ENCODE peak calls at places on chromosome 5, in seven cellular contexts. R, A, Q, Y, E, P and H are unnamed samples. For H3K27me3 and H3K4me1, the result is how much of the 10 kb centered on the place peaks cover.

GRCh38 chr5:157473383-157474370 is 13.7 kb downstream of the NIPAL4 start:
- DNase-seq in R (no peak), A (no peak), Q (no peak), Y (no peak), E (no peak), P (no peak), H (no peak)

GRCh38 chr5:67283988-67284457 is 87.4 kb upstream of the CD180 start:
- DNase-seq in R (no peak), A (no peak), Q (no peak), Y (no peak), E (no peak), P (no peak), H (peak)

GRCh38 chr5:15620501-15620900 is 120.5 kb downstream of the FBXL7 start:
- DNase-seq in R (no peak), A (no peak), Q (no peak), Y (peak), E (no peak), P (no peak), H (no peak)

GRCh38 chr5:35852084-35852734 is 4.5 kb upstream of the IL7R start:
- DNase-seq in R (no peak), A (no peak), Q (no peak), Y (no peak), E (peak), P (no peak), H (no peak)

GRCh38 chr5:28301676-28302075 is 1263.3 kb upstream of the CDH9 start:
- DNase-seq in R (no peak), A (no peak), Q (peak), Y (no peak), E (no peak), P (no peak), H (no peak)

GRCh38 chr5:143554918-143555477 is 151.5 kb upstream of the NR3C1 start:
- DNase-seq in R (no peak), A (no peak), Q (no peak), Y (no peak), E (no peak), P (no peak), H (peak)

GRCh38 chr5:56625577-56625976 is 189.8 kb upstream of the MAP3K1 start:
- DNase-seq in R (no peak), A (no peak), Q (no peak), Y (no peak), E (no peak), P (no peak), H (no peak)

GRCh38 chr5:33284681-33285080 is 156.1 kb upstream of the TARS1 start:
- DNase-seq in R (no peak), A (no peak), Q (no peak), Y (no peak), E (no peak), P (no peak), H (no peak)

GRCh38 chr5:95916687-95917085 is 45.0 kb downstream of the ELL2 start:
- DNase-seq in R (no peak), A (no peak), Q (no peak), Y (no peak), E (no peak), P (no peak), H (no peak)

GRCh38 chr5:150296496-150296895 is 6.2 kb downstream of the ARSI start:
- DNase-seq in R (no peak), A (peak), Q (no peak), Y (no peak), E (no peak), P (no peak), H (no peak)

GRCh38 chr5:179373961-179374505 is 28.8 kb upstream of the ADAMTS2 start:
- DNase-seq in R (no peak), A (no peak), Q (no peak), Y (no peak), E (no peak), P (no peak), H (no peak)

GRCh38 chr5:101678494-101679193 is 617.4 kb downstream of the SLCO4C1 start:
- DNase-seq in R (peak), A (no peak), Q (peak), Y (peak), E (peak), P (peak), H (peak)

GRCh38 chr5:176444742-176445141 is 3.4 kb upstream of the FAF2 start:
- DNase-seq in R (no peak), A (no peak), Q (no peak), Y (no peak), E (no peak), P (no peak), H (no peak)

GRCh38 chr5:115685966-115686691 is 60.3 kb upstream of the TMED7 start:
- DNase-seq in R (no peak), A (no peak), Q (peak), Y (peak), E (no peak), P (no peak), H (peak)

GRCh38 chr5:35822541-35822940 is 34.1 kb upstream of the IL7R start:
- DNase-seq in R (peak), A (no peak), Q (no peak), Y (no peak), E (no peak), P (no peak), H (peak)

GRCh38 chr5:139482050-139482889 is at the start of gene STING1:
- DNase-seq in R (peak), A (peak), Q (no peak), Y (peak), E (peak), P (no peak), H (peak)

GRCh38 chr5:110727025-110727314 is 499 bp upstream of the TMEM232 start:
- DNase-seq in R (no peak), A (no peak), Q (no peak), Y (no peak), E (no peak), P (peak), H (peak)

GRCh38 chr5:16812911-16813310 is 123.2 kb downstream of the MYO10 start:
- DNase-seq in R (peak), A (no peak), Q (peak), Y (no peak), E (no peak), P (no peak), H (peak)

GRCh38 chr5:74934949-74935751 is 69.0 kb upstream of the FAM169A start:
- DNase-seq in R (no peak), A (no peak), Q (peak), Y (peak), E (no peak), P (peak), H (peak)

GRCh38 chr5:8070138-8070537 is 201.2 kb downstream of the MTRR start:
- DNase-seq in R (no peak), A (no peak), Q (no peak), Y (no peak), E (no peak), P (no peak), H (no peak)

GRCh38 chr5:150486402-150487198 is 21.3 kb upstream of the NDST1 start:
- DNase-seq in R (peak), A (peak), Q (peak), Y (peak), E (no peak), P (peak), H (no peak)

GRCh38 chr5:32109236-32109635 is 64.9 kb downstream of the GOLPH3 start:
- DNase-seq in R (no peak), A (no peak), Q (no peak), Y (no peak), E (no peak), P (no peak), H (no peak)

GRCh38 chr5:96058084-96058483 is 96.4 kb upstream of the ELL2 start:
- DNase-seq in R (no peak), A (no peak), Q (no peak), Y (no peak), E (no peak), P (peak), H (no peak)

GRCh38 chr5:36373527-36374086 is 71.9 kb upstream of the RANBP3L start:
- DNase-seq in R (peak), A (peak), Q (no peak), Y (peak), E (no peak), P (no peak), H (peak)

DNA sequence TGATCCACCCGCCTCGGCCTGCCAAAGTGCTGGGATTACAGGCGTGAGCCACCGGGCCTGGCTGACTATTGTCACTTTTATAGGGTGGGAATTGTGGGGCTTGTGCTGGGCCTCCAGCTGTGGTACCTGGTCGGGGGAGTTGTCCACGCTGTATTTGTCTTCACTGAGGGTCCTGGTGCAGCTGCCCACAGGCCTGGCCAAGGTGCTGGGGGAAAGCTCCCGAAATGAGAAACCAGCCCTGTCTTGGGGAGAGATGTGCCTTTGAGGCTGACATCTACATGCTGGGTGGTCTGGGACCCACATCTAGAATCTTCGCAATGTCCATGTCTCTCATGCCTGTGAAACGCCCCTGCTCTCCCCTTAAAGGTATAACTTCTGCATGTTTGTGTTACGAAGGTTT is 2.6 kb downstream of the EXOC3 start:
- DNase-seq in R (no peak), A (peak), Q (no peak), Y (peak), E (no peak), P (no peak), H (no peak)
- H3K27ac ChIP-seq in R (no peak), A (no peak), Q (no peak), Y (no peak), E (no peak), P (no peak), H (no peak)

DNA sequence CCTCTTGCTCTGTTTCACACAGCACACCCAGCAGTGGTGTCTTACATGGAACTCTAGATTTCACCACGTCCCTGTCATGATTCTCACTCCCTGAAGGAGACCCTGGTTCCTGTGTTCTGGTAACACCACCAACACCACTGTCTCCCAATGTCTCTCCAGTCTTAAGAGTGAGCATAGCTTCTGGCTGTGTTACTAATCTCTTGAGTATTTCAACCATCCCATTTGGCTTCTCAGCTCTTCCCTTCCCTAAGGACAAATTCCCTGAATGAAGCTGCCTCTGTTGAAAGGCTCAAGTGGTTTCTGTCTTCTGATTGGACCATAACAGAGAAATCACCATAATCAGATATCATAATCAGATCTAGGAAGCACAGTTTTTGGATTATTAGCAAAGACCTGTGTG is 311.8 kb downstream of the DNAH5 start:
- DNase-seq in R (no peak), A (no peak), Q (peak), Y (no peak), E (no peak), P (no peak), H (no peak)
- H3K27me3 ChIP-seq in R (under half), A (under half), Q (under half), Y (under half), E (under half), P (under half), H (under half)

GRCh38 chr5:131381792-131382191 is 117.9 kb downstream of the CDC42SE2 start:
- DNase-seq in R (peak), A (no peak), Q (no peak), Y (no peak), E (peak), P (no peak), H (no peak)

GRCh38 chr5:131379723-131380122 is 115.9 kb downstream of the CDC42SE2 start:
- DNase-seq in R (no peak), A (no peak), Q (no peak), Y (no peak), E (peak), P (no peak), H (peak)

GRCh38 chr5:131382407-131383395 is 118.8 kb downstream of the CDC42SE2 start:
- DNase-seq in R (no peak), A (no peak), Q (peak), Y (no peak), E (peak), P (peak), H (peak)

GRCh38 chr5:131379071-131379538 is 115.3 kb downstream of the CDC42SE2 start:
- DNase-seq in R (no peak), A (no peak), Q (no peak), Y (no peak), E (no peak), P (no peak), H (no peak)

DNA sequence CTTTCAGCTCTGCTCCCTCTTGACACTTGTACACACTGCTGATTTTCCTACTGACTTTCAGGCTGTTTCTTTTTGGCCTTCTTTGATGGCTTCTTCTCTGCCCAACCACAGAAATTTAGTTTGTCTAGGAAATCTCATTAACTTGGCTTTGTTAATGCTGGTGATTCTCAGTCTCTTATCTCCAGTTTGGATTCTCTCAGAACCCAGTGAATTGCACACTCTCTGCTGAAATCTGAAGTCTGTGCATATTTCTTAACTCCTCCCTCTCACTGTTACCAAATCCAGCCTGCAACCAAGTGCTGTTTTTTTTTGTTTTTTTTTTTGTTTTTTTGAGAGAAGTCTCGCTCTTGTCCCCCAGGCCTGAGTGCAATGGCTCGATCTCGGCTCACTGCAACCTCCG is 117.2 kb downstream of the CDC42SE2 start:
- DNase-seq in R (no peak), A (no peak), Q (no peak), Y (no peak), E (no peak), P (no peak), H (no peak)
- H3K4me1 ChIP-seq in R (half or more), A (under half), Q (under half), Y (under half), E (half or more), P (under half), H (under half)

GRCh38 chr5:129104910-129105455 is 10.4 kb downstream of the ISOC1 start:
- DNase-seq in R (no peak), A (no peak), Q (no peak), Y (no peak), E (no peak), P (no peak), H (no peak)

GRCh38 chr5:129098488-129099183 is 4.1 kb downstream of the ISOC1 start:
- DNase-seq in R (no peak), A (no peak), Q (peak), Y (peak), E (no peak), P (no peak), H (no peak)

GRCh38 chr5:129103397-129103796 is 8.8 kb downstream of the ISOC1 start:
- DNase-seq in R (no peak), A (no peak), Q (no peak), Y (no peak), E (no peak), P (no peak), H (no peak)

GRCh38 chr5:129099184-129099570 is 4.6 kb downstream of the ISOC1 start:
- DNase-seq in R (no peak), A (no peak), Q (peak), Y (no peak), E (no peak), P (no peak), H (no peak)

DNA sequence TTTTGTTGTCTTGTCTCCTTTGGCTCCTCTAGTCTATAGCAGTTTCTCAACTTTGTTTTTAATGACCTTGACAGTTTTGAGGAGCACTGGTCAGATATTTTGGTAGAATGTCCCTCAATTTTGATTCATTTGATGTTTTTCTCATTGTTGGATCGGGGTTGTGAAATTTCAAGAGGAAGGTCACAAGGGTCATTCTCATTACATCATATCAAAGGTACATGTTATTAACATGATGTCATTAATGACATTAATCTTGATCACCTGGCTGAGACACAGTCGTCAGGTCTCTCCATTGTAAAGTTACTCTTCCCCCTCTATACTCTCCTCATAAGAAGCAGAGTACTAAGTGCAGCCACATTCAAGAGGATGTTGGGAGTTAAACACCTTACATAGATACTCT is 7.2 kb downstream of the ISOC1 start:
- DNase-seq in R (no peak), A (no peak), Q (no peak), Y (no peak), E (no peak), P (no peak), H (peak)
- H3K27ac ChIP-seq in R (no peak), A (no peak), Q (no peak), Y (peak), E (no peak), P (no peak), H (no peak)

GRCh38 chr5:174720066-174720611 is 4.2 kb upstream of the MSX2 start:
- DNase-seq in R (no peak), A (no peak), Q (peak), Y (no peak), E (no peak), P (peak), H (no peak)

GRCh38 chr5:174719211-174719610 is 5.2 kb upstream of the MSX2 start:
- DNase-seq in R (no peak), A (no peak), Q (peak), Y (no peak), E (no peak), P (no peak), H (no peak)

GRCh38 chr5:174717826-174718455 is 6.4 kb upstream of the MSX2 start:
- DNase-seq in R (no peak), A (no peak), Q (peak), Y (no peak), E (no peak), P (no peak), H (no peak)

GRCh38 chr5:174714751-174715150 is 9.6 kb upstream of the MSX2 start:
- DNase-seq in R (no peak), A (no peak), Q (no peak), Y (no peak), E (no peak), P (no peak), H (no peak)
- H3K27me3 ChIP-seq in R (half or more), A (half or more), Q (under half), Y (under half), E (under half), P (half or more), H (under half)